ENCODE peak calls at places on chromosomes 13 and 19, in seven cellular contexts. One of them, this sample, is unnamed.

GRCh38 chr13:32897296-32897695 is 118.9 kb upstream of the KL start:
- DNase-seq in SHP77 treated with DMSO at 0.1 percent for 48 hours: no peak
- DNase-seq in lung: no peak
- DNase-seq in nephron progenitor cell: no peak
- DNase-seq in stimulated activated CD4-positive, alpha-beta T cell treated with anti-CD3 and anti-CD28 coated beads, Interleukin-1b, Interleukin-23, amount 100 ng/mL, for 48 hours: no peak
- DNase-seq in neural progenitor cell: no peak
- DNase-seq in pancreas: no peak
- DNase-seq in this sample: no peak

GRCh38 chr13:26628706-26629105 is 71.2 kb downstream of the WASF3 start:
- DNase-seq in SHP77 treated with DMSO at 0.1 percent for 48 hours: no peak
- DNase-seq in lung: no peak
- DNase-seq in nephron progenitor cell: no peak
- DNase-seq in stimulated activated CD4-positive, alpha-beta T cell treated with anti-CD3 and anti-CD28 coated beads, Interleukin-1b, Interleukin-23, amount 100 ng/mL, for 48 hours: no peak
- DNase-seq in neural progenitor cell: peak; percentile 41
- DNase-seq in pancreas: no peak
- DNase-seq in this sample: no peak

GRCh38 chr19:28466107-28467045 is 746.6 kb downstream of the UQCRFS1 start:
- DNase-seq in SHP77 treated with DMSO at 0.1 percent for 48 hours: no peak
- DNase-seq in lung: peak; percentile 58
- DNase-seq in nephron progenitor cell: peak; percentile 84
- DNase-seq in stimulated activated CD4-positive, alpha-beta T cell treated with anti-CD3 and anti-CD28 coated beads, Interleukin-1b, Interleukin-23, amount 100 ng/mL, for 48 hours: peak; percentile 59
- DNase-seq in neural progenitor cell: peak; percentile 76
- DNase-seq in pancreas: peak; percentile 65
- DNase-seq in this sample: peak; percentile 73

GRCh38 chr13:109868583-109869311 is 82.4 kb upstream of the IRS2 start:
- DNase-seq in SHP77 treated with DMSO at 0.1 percent for 48 hours: no peak
- DNase-seq in lung: no peak
- DNase-seq in nephron progenitor cell: no peak
- DNase-seq in stimulated activated CD4-positive, alpha-beta T cell treated with anti-CD3 and anti-CD28 coated beads, Interleukin-1b, Interleukin-23, amount 100 ng/mL, for 48 hours: no peak
- DNase-seq in neural progenitor cell: no peak
- DNase-seq in pancreas: no peak
- DNase-seq in this sample: no peak

GRCh38 chr19:2779121-2779740 is 3.8 kb downstream of the SGTA start:
- DNase-seq in SHP77 treated with DMSO at 0.1 percent for 48 hours: no peak
- DNase-seq in lung: no peak
- DNase-seq in nephron progenitor cell: no peak
- DNase-seq in stimulated activated CD4-positive, alpha-beta T cell treated with anti-CD3 and anti-CD28 coated beads, Interleukin-1b, Interleukin-23, amount 100 ng/mL, for 48 hours: no peak
- DNase-seq in neural progenitor cell: no peak
- DNase-seq in pancreas: no peak
- DNase-seq in this sample: no peak

GRCh38 chr13:108213946-108214345 is 1.4 kb downstream of the LIG4 start:
- DNase-seq in SHP77 treated with DMSO at 0.1 percent for 48 hours: no peak
- DNase-seq in lung: no peak
- DNase-seq in nephron progenitor cell: no peak
- DNase-seq in stimulated activated CD4-positive, alpha-beta T cell treated with anti-CD3 and anti-CD28 coated beads, Interleukin-1b, Interleukin-23, amount 100 ng/mL, for 48 hours: no peak
- DNase-seq in neural progenitor cell: peak; percentile 13
- DNase-seq in pancreas: no peak
- DNase-seq in this sample: no peak

GRCh38 chr19:53553865-53554791 is 16.2 kb downstream of the ZNF331 start:
- DNase-seq in SHP77 treated with DMSO at 0.1 percent for 48 hours: no peak
- DNase-seq in lung: peak; percentile 87
- DNase-seq in nephron progenitor cell: no peak
- DNase-seq in stimulated activated CD4-positive, alpha-beta T cell treated with anti-CD3 and anti-CD28 coated beads, Interleukin-1b, Interleukin-23, amount 100 ng/mL, for 48 hours: peak; percentile 91
- DNase-seq in neural progenitor cell: no peak
- DNase-seq in pancreas: peak; percentile 83
- DNase-seq in this sample: peak; percentile 89

GRCh38 chr19:4748589-4748988 is 24.9 kb upstream of the DPP9 start:
- DNase-seq in SHP77 treated with DMSO at 0.1 percent for 48 hours: peak; percentile 47
- DNase-seq in lung: no peak
- DNase-seq in nephron progenitor cell: no peak
- DNase-seq in stimulated activated CD4-positive, alpha-beta T cell treated with anti-CD3 and anti-CD28 coated beads, Interleukin-1b, Interleukin-23, amount 100 ng/mL, for 48 hours: no peak
- DNase-seq in neural progenitor cell: no peak
- DNase-seq in pancreas: no peak
- DNase-seq in this sample: no peak

GRCh38 chr13:74681891-74682290 is 547.7 kb upstream of the KLF12 start:
- DNase-seq in SHP77 treated with DMSO at 0.1 percent for 48 hours: no peak
- DNase-seq in lung: no peak
- DNase-seq in nephron progenitor cell: no peak
- DNase-seq in stimulated activated CD4-positive, alpha-beta T cell treated with anti-CD3 and anti-CD28 coated beads, Interleukin-1b, Interleukin-23, amount 100 ng/mL, for 48 hours: no peak
- DNase-seq in neural progenitor cell: no peak
- DNase-seq in pancreas: no peak
- DNase-seq in this sample: no peak

This sample was measured in mucosa of gallbladder.